ENCODE peak calls at places on chromosomes 12 and 14, in four cellular contexts. R is mucosa of descending colon, S is astrocyte of the spinal cord, M is suprapubic skin. Y is an unnamed sample.

GRCh38 chr14:74349757-74350156 is 1.5 kb downstream of the VRTN start:
- DNase-seq in M (no peak), R (peak; percentile 36), S (no peak), Y (no peak)

GRCh38 chr14:91388551-91388975 is 29.1 kb downstream of the CCDC88C start:
- DNase-seq in M (no peak), S (peak; percentile 18), R (no peak), Y (no peak)

GRCh38 chr12:75722714-75723200 is 211.3 kb upstream of the KRR1 start:
- DNase-seq in S (peak; percentile 95), R (no peak), M (peak; percentile 80), Y (no peak)

GRCh38 chr12:88994537-88994936 is 357.8 kb downstream of the DUSP6 start:
- DNase-seq in S (no peak), M (no peak), R (no peak), Y (no peak)

GRCh38 chr14:56895154-56895553 is 84.9 kb upstream of the OTX2 start:
- DNase-seq in M (no peak), S (no peak), R (no peak), Y (no peak)

GRCh38 chr14:95959317-95959716 is 79.8 kb upstream of the C14orf132 start:
- DNase-seq in M (no peak), S (no peak), R (no peak), Y (no peak)

GRCh38 chr12:52280796-52281560 is 6.5 kb downstream of the KRT86 start:
- DNase-seq in M (peak; percentile 93), R (no peak), S (peak; percentile 97), Y (peak; percentile 60)

GRCh38 chr14:54369343-54369742 is 27.5 kb upstream of the CDKN3 start:
- DNase-seq in S (no peak), M (no peak), R (no peak), Y (no peak)

GRCh38 chr12:96235497-96235826 is 41.3 kb downstream of the ELK3 start:
- DNase-seq in M (no peak), S (peak; percentile 33), R (peak; percentile 14), Y (no peak)

GRCh38 chr14:82676403-82676802 is 1142.8 kb upstream of the SEL1L start:
- DNase-seq in R (no peak), M (no peak), S (no peak), Y (no peak)

GRCh38 chr12:21350975-21351374 is 16.3 kb upstream of the SLCO1A2 start:
- DNase-seq in M (no peak), S (no peak), R (no peak), Y (no peak)

GRCh38 chr12:712172-712863 is 40.1 kb upstream of the WNK1 start:
- DNase-seq in R (no peak), S (peak; percentile 57), M (no peak), Y (no peak)

GRCh38 chr12:22121224-22121623 is 75.2 kb downstream of the CMAS start:
- DNase-seq in R (peak; percentile 28), S (no peak), M (no peak), Y (no peak)

GRCh38 chr14:22333408-22334274 is 255.4 kb downstream of the DAD1 start:
- DNase-seq in M (no peak), R (no peak), S (peak; percentile 61), Y (no peak)

GRCh38 chr14:85576848-85577541 is 47.1 kb downstream of the FLRT2 start:
- DNase-seq in M (no peak), R (no peak), S (peak; percentile 32), Y (no peak)

GRCh38 chr14:38065101-38065762 is 142.5 kb upstream of the SSTR1 start:
- DNase-seq in M (no peak), R (no peak), S (no peak), Y (no peak)

GRCh38 chr12:116164263-116164817 is 113.2 kb downstream of the MED13L start:
- DNase-seq in R (no peak), M (no peak), S (peak; percentile 43), Y (no peak)

GRCh38 chr12:62106547-62107175 is 153.5 kb upstream of the USP15 start:
- DNase-seq in S (no peak), R (no peak), M (no peak), Y (no peak)

GRCh38 chr12:879641-880040 is 69.9 kb downstream of the RAD52 start:
- DNase-seq in R (no peak), S (peak; percentile 65), M (no peak), Y (no peak)

GRCh38 chr12:53625946-53626701 is at the start of gene ATF7:
- DNase-seq in S (peak; percentile 99), R (peak; percentile 100), M (peak; percentile 98), Y (peak; percentile 99)

GRCh38 chr14:100212476-100213333 is 26.2 kb upstream of the YY1 start:
- DNase-seq in M (no peak), S (no peak), R (no peak), Y (no peak)

GRCh38 chr14:86708846-86709339 is 1178.9 kb downstream of the FLRT2 start:
- DNase-seq in R (no peak), M (no peak), S (no peak), Y (no peak)
- TF ChIP-seq CTCF in R (no peak), M (no peak), S (no peak), Y (no peak)

GRCh38 chr14:103999795-104000440 is 57.6 kb upstream of the RD3L start:
- DNase-seq in S (no peak), R (no peak), M (no peak), Y (no peak)

GRCh38 chr14:104003616-104004015 is 61.3 kb upstream of the RD3L start:
- DNase-seq in M (no peak), S (no peak), R (no peak), Y (no peak)

GRCh38 chr14:103998027-103998426 is 55.7 kb upstream of the RD3L start:
- DNase-seq in M (no peak), S (no peak), R (no peak), Y (no peak)

GRCh38 chr14:103997391-103997790 is 55.1 kb upstream of the RD3L start:
- DNase-seq in S (no peak), M (no peak), R (no peak), Y (no peak)

GRCh38 chr14:104001003-104001402 is 58.7 kb upstream of the RD3L start:
- DNase-seq in S (no peak), M (no peak), R (no peak), Y (no peak)
- TF ChIP-seq CTCF in S (peak; percentile 9), M (no peak), R (no peak), Y (peak; percentile 54)

GRCh38 chr12:106227641-106228319 is 20.0 kb downstream of the CKAP4 start:
- DNase-seq in M (peak; percentile 88), S (no peak), R (peak; percentile 41), Y (no peak)

GRCh38 chr12:106220561-106220960 is 27.3 kb downstream of the CKAP4 start:
- DNase-seq in R (no peak), S (no peak), M (no peak), Y (no peak)

GRCh38 chr12:106226884-106227640 is 20.8 kb downstream of the CKAP4 start:
- DNase-seq in R (no peak), M (no peak), S (peak; percentile 54), Y (no peak)

GRCh38 chr12:106223485-106224391 is 24.1 kb downstream of the CKAP4 start:
- DNase-seq in M (peak; percentile 76), R (peak; percentile 75), S (peak; percentile 62), Y (no peak)

DNA sequence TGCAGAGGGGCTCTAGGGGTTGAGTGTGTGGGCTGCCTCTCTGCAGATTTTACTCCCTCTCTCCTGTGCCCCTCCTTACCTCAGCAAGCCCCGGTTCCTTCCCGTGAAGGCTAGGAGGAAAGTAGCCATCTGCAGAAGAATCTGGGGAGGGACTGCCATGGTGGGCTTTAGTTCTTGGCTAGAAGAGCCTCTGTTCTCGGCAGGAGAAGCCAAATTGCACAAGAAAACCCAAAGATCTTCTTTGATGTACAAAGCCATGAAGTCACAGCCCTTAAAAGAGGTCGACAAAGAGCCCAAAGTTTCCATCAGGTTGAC is 23.5 kb downstream of the CKAP4 start:
- DNase-seq in M (no peak), R (no peak), S (no peak), Y (no peak)
- TF ChIP-seq CTCF in M (no peak), R (no peak), S (no peak), Y (no peak)

DNA sequence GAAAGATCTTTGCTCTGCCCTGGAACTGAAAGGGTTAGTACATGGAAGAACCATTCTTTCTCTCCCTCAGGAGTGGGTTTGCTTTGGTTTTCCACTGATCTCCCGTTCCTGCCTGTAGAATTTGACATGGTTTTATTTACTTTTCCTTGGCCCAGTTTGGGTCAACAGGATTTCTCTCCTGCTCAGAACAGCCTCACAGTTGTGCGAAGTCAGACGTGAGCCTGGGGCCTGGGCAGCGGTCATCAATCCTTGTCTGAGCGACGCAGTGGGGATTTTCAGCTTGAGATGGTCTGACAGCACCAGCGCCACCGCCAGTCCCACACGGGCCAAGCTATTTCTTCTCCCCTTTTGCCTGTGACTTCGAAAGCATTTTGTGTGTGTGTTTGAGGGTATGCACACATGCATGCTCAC is 58.2 kb downstream of the SMOC1 start:
- DNase-seq in R (no peak), S (no peak), M (no peak), Y (no peak)
- TF ChIP-seq CTCF in R (no peak), S (no peak), M (no peak), Y (no peak)

DNA sequence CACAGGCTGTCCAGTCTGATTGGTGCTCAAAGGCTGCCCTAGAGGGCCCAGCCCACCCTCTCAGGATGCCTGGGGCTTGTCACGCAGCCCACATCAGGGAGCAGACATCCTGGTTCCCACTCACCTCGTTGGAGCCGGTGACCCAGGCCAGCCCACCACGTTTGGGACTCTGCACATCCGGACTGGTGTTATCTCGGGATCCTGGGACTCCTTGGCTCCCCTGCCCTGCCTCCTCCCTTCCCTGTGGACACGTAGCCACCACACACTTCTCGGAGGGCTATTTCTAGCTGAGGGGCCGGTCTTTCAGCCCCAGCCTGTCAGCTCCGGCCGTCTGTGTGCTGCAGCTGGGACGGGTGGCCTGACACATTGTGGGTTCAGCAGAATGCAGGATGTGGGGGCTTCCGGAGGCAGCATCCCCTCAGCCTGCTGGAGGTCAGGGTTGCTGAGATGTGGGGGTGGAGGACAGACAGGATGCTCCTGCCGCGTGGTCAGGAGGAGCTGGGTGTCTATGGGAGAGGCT is 12.8 kb upstream of the FGF23 start:
- DNase-seq in M (no peak), S (no peak), R (no peak), Y (no peak)
- TF ChIP-seq CTCF in M (no peak), S (no peak), R (no peak), Y (no peak)

DNA sequence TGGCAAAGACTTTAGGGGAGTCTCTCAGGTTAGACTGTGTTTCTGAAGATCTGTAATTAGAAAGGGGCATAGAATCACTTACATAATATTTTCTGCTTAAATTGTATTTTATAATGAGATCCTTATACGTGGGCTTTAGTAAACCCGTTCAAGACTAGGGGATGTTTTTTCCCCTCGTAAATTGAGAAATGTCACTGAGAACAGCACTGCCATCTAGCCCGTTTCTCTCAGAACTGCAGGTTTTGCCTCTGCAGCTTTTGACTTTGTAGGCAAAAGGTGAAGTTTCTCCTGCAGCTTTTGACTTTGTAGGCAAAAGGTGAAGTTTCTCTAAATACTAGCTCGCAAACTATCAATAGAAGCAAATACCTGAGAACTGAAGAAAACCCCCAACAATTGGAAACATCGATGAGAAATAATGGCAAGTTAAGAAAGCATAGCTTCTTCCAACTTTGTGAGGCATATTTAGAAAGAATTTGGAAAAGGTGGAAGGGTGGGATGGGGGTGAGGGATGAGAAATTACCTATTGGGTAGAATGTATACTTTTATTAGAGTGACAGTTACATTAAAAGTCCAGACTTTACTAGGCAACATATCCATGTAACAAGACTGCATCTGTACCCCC is 9.9 kb upstream of the ASPG start:
- DNase-seq in R (no peak), M (no peak), S (no peak), Y (peak; percentile 10)
- TF ChIP-seq CTCF in R (no peak), M (peak; percentile 8), S (peak; percentile 44), Y (peak; percentile 62)

GRCh38 chr14:71163050-71163841 is 256.0 kb downstream of the PCNX1 start:
- DNase-seq in M (no peak), R (no peak), S (no peak), Y (no peak)
- TF ChIP-seq CTCF in M (no peak), R (no peak), S (no peak), Y (no peak)

GRCh38 chr12:6909421-6910145 is 4.8 kb upstream of the ENO2 start:
- DNase-seq in R (no peak), M (no peak), S (no peak), Y (no peak)
- TF ChIP-seq CTCF in R (no peak), M (no peak), S (no peak), Y (no peak)